ENCODE peak calls at places on chromosomes 16 and 17, in four cellular contexts. Y is Caki2, G is EL, M is dermis blood vessel endothelial cell. X is an unnamed sample.

GRCh38 chr16:87608400-87608985 is 6.2 kb downstream of the JPH3 start:
- DNase-seq in M (peak), Y (peak), G (peak), X (no peak)

GRCh38 chr16:4265676-4266075 is 7.1 kb downstream of the TFAP4 start:
- DNase-seq in G (no peak), Y (no peak), M (no peak), X (no peak)

GRCh38 chr17:17870292-17870691 is 33.5 kb upstream of the SREBF1 start:
- DNase-seq in M (no peak), G (no peak), Y (no peak), X (no peak)

GRCh38 chr17:1490643-1491405 is 1.7 kb downstream of the MYO1C start:
- DNase-seq in M (peak), Y (peak), G (peak), X (no peak)

GRCh38 chr17:2157081-2157480 is 102.2 kb downstream of the HIC1 start:
- DNase-seq in M (no peak), G (peak), Y (no peak), X (peak)

GRCh38 chr17:30530346-30531025 is 53.3 kb downstream of the GOSR1 start:
- DNase-seq in Y (no peak), G (peak), M (peak), X (peak)

GRCh38 chr17:42101513-42102292 is 3.4 kb upstream of the ZNF385C start:
- DNase-seq in M (peak), Y (peak), G (peak), X (peak)

GRCh38 chr16:24409045-24409444 is 130.3 kb upstream of the RBBP6 start:
- DNase-seq in G (no peak), M (no peak), Y (no peak), X (no peak)

GRCh38 chr16:57633383-57634064 is 5.1 kb downstream of the ADGRG1 start:
- DNase-seq in G (no peak), Y (no peak), M (no peak), X (no peak)

GRCh38 chr17:9529033-9529748 is 46.4 kb downstream of the STX8 start:
- DNase-seq in Y (no peak), M (peak), G (peak), X (no peak)

GRCh38 chr17:28763804-28764266 is 20.0 kb downstream of the TRAF4 start:
- DNase-seq in G (peak), Y (peak), M (peak), X (no peak)

GRCh38 chr17:44069974-44070454 is 521 bp upstream of the G6PC3 start:
- DNase-seq in G (peak), Y (no peak), M (no peak), X (no peak)

GRCh38 chr17:72205357-72205756 is 84.5 kb downstream of the SOX9 start:
- DNase-seq in M (no peak), Y (no peak), G (no peak), X (no peak)

GRCh38 chr17:50423553-50424159 is 2.4 kb upstream of the ACSF2 start:
- DNase-seq in M (peak), Y (peak), G (peak), X (peak)

GRCh38 chr16:68737046-68737729 is at the start of gene CDH1:
- DNase-seq in M (no peak), Y (no peak), G (no peak), X (no peak)

GRCh38 chr16:85460983-85461813 is 151.9 kb upstream of the GSE1 start:
- DNase-seq in M (no peak), G (peak), Y (no peak), X (no peak)

GRCh38 chr16:69553332-69553731 is 12.4 kb upstream of the NFAT5 start:
- DNase-seq in Y (no peak), M (no peak), G (no peak), X (no peak)

GRCh38 chr16:53428681-53429080 is 5.6 kb upstream of the RBL2 start:
- DNase-seq in M (no peak), G (no peak), Y (no peak), X (no peak)

GRCh38 chr17:77924757-77925336 is 33.7 kb upstream of the TNRC6C start:
- DNase-seq in G (no peak), Y (no peak), M (no peak), X (no peak)

GRCh38 chr16:5430598-5430997 is 333.0 kb upstream of the EEF2KMT start:
- DNase-seq in Y (no peak), M (no peak), G (no peak), X (no peak)

GRCh38 chr17:83133302-83134121 is 54.1 kb downstream of the METRNL start:
- DNase-seq in G (peak), M (no peak), Y (no peak), X (no peak)

GRCh38 chr16:57537596-57538234 is 1.3 kb upstream of the CCDC102A start:
- DNase-seq in M (no peak), Y (no peak), G (no peak), X (no peak)

GRCh38 chr17:43673516-43674323 is 12.0 kb upstream of the MEOX1 start:
- DNase-seq in Y (peak), M (peak), G (peak), X (no peak)

GRCh38 chr17:13374203-13375143 is 227.3 kb downstream of the HS3ST3A1 start:
- DNase-seq in G (no peak), M (no peak), Y (no peak), X (no peak)